ENCODE peak calls at places on chromosomes 5 and 9, in four cellular contexts. One of them, this sample, is unnamed.

GRCh38 chr5:40046792-40047191 is 622.0 kb upstream of the DAB2 start:
- DNase-seq in heart right ventricle: no peak
- DNase-seq in SW480: no peak
- DNase-seq in tibial artery: no peak
- DNase-seq in this sample: no peak

GRCh38 chr5:157076558-157076957 is 17.6 kb upstream of the HAVCR1 start:
- DNase-seq in tibial artery: peak
- DNase-seq in SW480: peak
- DNase-seq in heart right ventricle: no peak
- DNase-seq in this sample: no peak

GRCh38 chr9:77471572-77471971 is 176.6 kb downstream of the GNA14 start:
- DNase-seq in heart right ventricle: no peak
- DNase-seq in SW480: no peak
- DNase-seq in tibial artery: no peak
- DNase-seq in this sample: no peak

GRCh38 chr9:5843450-5844249 is 10.7 kb upstream of the ERMP1 start:
- DNase-seq in heart right ventricle: no peak
- DNase-seq in tibial artery: no peak
- DNase-seq in SW480: peak
- DNase-seq in this sample: no peak

GRCh38 chr5:80592761-80593160 is 22.7 kb upstream of the ANKRD34B start:
- DNase-seq in SW480: no peak
- DNase-seq in heart right ventricle: no peak
- DNase-seq in tibial artery: no peak
- DNase-seq in this sample: no peak

GRCh38 chr9:113153599-113153998 is 2.8 kb downstream of the SLC31A2 start:
- DNase-seq in tibial artery: no peak
- DNase-seq in SW480: no peak
- DNase-seq in heart right ventricle: no peak
- DNase-seq in this sample: no peak

GRCh38 chr9:38057416-38058195 is 11.4 kb downstream of the SHB start:
- DNase-seq in heart right ventricle: no peak
- DNase-seq in SW480: no peak
- DNase-seq in tibial artery: no peak
- DNase-seq in this sample: no peak

GRCh38 chr9:131297903-131298302 is 8.4 kb downstream of the PLPP7 start:
- DNase-seq in tibial artery: no peak
- DNase-seq in SW480: no peak
- DNase-seq in heart right ventricle: no peak
- DNase-seq in this sample: no peak

GRCh38 chr9:94800424-94801117 is 74.1 kb downstream of the AOPEP start:
- DNase-seq in SW480: no peak
- DNase-seq in heart right ventricle: no peak
- DNase-seq in tibial artery: no peak
- DNase-seq in this sample: no peak

GRCh38 chr9:117063721-117064471 is 351.0 kb downstream of the ASTN2 start:
- DNase-seq in heart right ventricle: no peak
- DNase-seq in SW480: no peak
- DNase-seq in tibial artery: no peak
- DNase-seq in this sample: no peak

GRCh38 chr5:37984300-37984699 is 144.5 kb upstream of the GDNF start:
- DNase-seq in tibial artery: no peak
- DNase-seq in SW480: no peak
- DNase-seq in heart right ventricle: no peak
- DNase-seq in this sample: no peak

GRCh38 chr5:143235423-143235822 is 168.1 kb downstream of the NR3C1 start:
- DNase-seq in heart right ventricle: no peak
- DNase-seq in SW480: no peak
- DNase-seq in tibial artery: no peak
- DNase-seq in this sample: no peak

GRCh38 chr5:108681079-108681921 is 66.4 kb upstream of the FER start:
- DNase-seq in heart right ventricle: no peak
- DNase-seq in tibial artery: no peak
- DNase-seq in SW480: peak
- DNase-seq in this sample: no peak

GRCh38 chr9:38008168-38009034 is 60.6 kb downstream of the SHB start:
- DNase-seq in tibial artery: no peak
- DNase-seq in heart right ventricle: no peak
- DNase-seq in SW480: peak
- DNase-seq in this sample: no peak

GRCh38 chr5:170429014-170429413 is 39.8 kb upstream of the KCNMB1 start:
- DNase-seq in heart right ventricle: no peak
- DNase-seq in SW480: peak
- DNase-seq in tibial artery: no peak
- DNase-seq in this sample: no peak

GRCh38 chr5:10636363-10637142 is 72.7 kb downstream of the ANKRD33B start:
- DNase-seq in SW480: no peak
- DNase-seq in tibial artery: no peak
- DNase-seq in heart right ventricle: no peak
- DNase-seq in this sample: no peak

GRCh38 chr9:131517761-131518190 is 13.3 kb downstream of the UCK1 start:
- DNase-seq in tibial artery: no peak
- DNase-seq in SW480: no peak
- DNase-seq in heart right ventricle: no peak
- DNase-seq in this sample: no peak

GRCh38 chr9:131747352-131747751 is 7.5 kb upstream of the RAPGEF1 start:
- DNase-seq in SW480: peak
- DNase-seq in heart right ventricle: no peak
- DNase-seq in tibial artery: no peak
- DNase-seq in this sample: no peak

GRCh38 chr5:73152411-73153388 is 20.3 kb upstream of the TMEM174 start:
- DNase-seq in heart right ventricle: no peak
- DNase-seq in tibial artery: no peak
- DNase-seq in SW480: peak
- DNase-seq in this sample: no peak

GRCh38 chr5:96931605-96932004 is 4.3 kb upstream of the LNPEP start:
- DNase-seq in tibial artery: no peak
- DNase-seq in heart right ventricle: no peak
- DNase-seq in SW480: no peak
- DNase-seq in this sample: no peak

GRCh38 chr5:132259061-132259851 is 1.8 kb downstream of the PDLIM4 start:
- DNase-seq in SW480: peak
- DNase-seq in heart right ventricle: peak
- DNase-seq in tibial artery: peak
- DNase-seq in this sample: peak

GRCh38 chr5:90632799-90633198 is 74.2 kb downstream of the ADGRV1 start:
- DNase-seq in heart right ventricle: no peak
- DNase-seq in tibial artery: no peak
- DNase-seq in SW480: no peak
- DNase-seq in this sample: no peak

GRCh38 chr5:176384366-176384930 is 4.0 kb downstream of the NOP16 start:
- DNase-seq in heart right ventricle: no peak
- DNase-seq in SW480: no peak
- DNase-seq in tibial artery: no peak
- DNase-seq in this sample: no peak

This sample was measured in right atrium auricular region.